ENCODE peak calls at places on chromosome 22, in nine cellular contexts. T, Y, K, L, P, I, V, G and D are unnamed samples.

GRCh38 chr22:32847067-32847491 is 45.6 kb downstream of the TIMP3 start:
- DNase-seq in T (no peak), I (no peak), V (no peak), K (no peak), G (no peak), L (no peak), P (no peak), Y (no peak), D (peak)

GRCh38 chr22:49163258-49163959 is 664.3 kb downstream of the BRD1 start:
- DNase-seq in L (no peak), T (no peak), V (no peak), I (no peak), G (no peak), Y (no peak), K (no peak), P (no peak), D (no peak)

GRCh38 chr22:24595228-24595627 is 2.4 kb upstream of the LRRC75B start:
- DNase-seq in Y (no peak), K (no peak), T (no peak), L (no peak), I (no peak), P (no peak), V (no peak), G (no peak), D (no peak)

GRCh38 chr22:49582171-49582570 is 245.5 kb downstream of the BRD1 start:
- DNase-seq in L (no peak), T (no peak), G (no peak), I (no peak), V (no peak), K (no peak), P (no peak), Y (no peak), D (no peak)

GRCh38 chr22:23242473-23243001 is 62.2 kb downstream of the BCR start:
- DNase-seq in V (no peak), I (no peak), L (no peak), Y (peak), T (no peak), G (no peak), K (peak), P (no peak), D (peak)

GRCh38 chr22:29098296-29098695 is 25.5 kb downstream of the KREMEN1 start:
- DNase-seq in P (no peak), Y (no peak), I (no peak), T (no peak), G (no peak), V (no peak), L (no peak), K (no peak), D (no peak)

GRCh38 chr22:49034836-49035817 is 792.5 kb downstream of the BRD1 start:
- DNase-seq in G (no peak), L (no peak), I (no peak), P (no peak), K (no peak), V (no peak), T (no peak), Y (no peak), D (no peak)

GRCh38 chr22:32708835-32709234 is 92.7 kb upstream of the TIMP3 start:
- DNase-seq in V (no peak), Y (no peak), T (no peak), P (peak), K (peak), I (peak), G (no peak), L (no peak), D (no peak)